ENCODE peak calls at places on chromosomes 13 and 19, in six cellular contexts. Z, B, N, E, G and V are unnamed samples.
A peak's percentile ranks its signal among the peaks of the same experiment; 100 is the strongest.

GRCh38 chr19:52190679-52191293 is 934 bp downstream of the PPP2R1A start:
- DNase-seq in N (peak; percentile 21), Z (peak; percentile 71), E (peak; percentile 27), G (peak; percentile 58), B (peak; percentile 11), V (no peak)

GRCh38 chr13:104385409-104385808 is 1319.2 kb upstream of the SLC10A2 start:
- DNase-seq in B (no peak), G (peak; percentile 68), N (no peak), Z (no peak), E (no peak), V (no peak)

GRCh38 chr19:55308281-55308680 is 16.9 kb downstream of the TMEM150B start:
- DNase-seq in Z (no peak), G (no peak), E (no peak), N (no peak), B (peak; percentile 87), V (no peak)

GRCh38 chr13:66689037-66689619 is 541.0 kb downstream of the PCDH9 start:
- DNase-seq in Z (no peak), N (no peak), G (peak; percentile 42), B (no peak), E (no peak), V (no peak)

GRCh38 chr13:109427148-109427547 is 359.2 kb downstream of the IRS2 start:
- DNase-seq in Z (no peak), E (no peak), N (no peak), G (no peak), B (no peak), V (no peak)

GRCh38 chr19:18153555-18154134 is 682 bp downstream of the PIK3R2 start:
- DNase-seq in B (peak; percentile 9), G (no peak), E (no peak), Z (no peak), N (no peak), V (no peak)

GRCh38 chr19:16619456-16619855 is 8.5 kb downstream of the MED26 start:
- DNase-seq in E (no peak), Z (no peak), N (no peak), G (no peak), B (no peak), V (no peak)

GRCh38 chr19:13460045-13460444 is 46.2 kb downstream of the CACNA1A start:
- DNase-seq in E (no peak), Z (no peak), N (no peak), G (no peak), B (no peak), V (no peak)

GRCh38 chr19:18340990-18341868 is 831 bp downstream of the PGPEP1 start:
- DNase-seq in E (no peak), B (peak; percentile 66), G (peak; percentile 43), Z (peak; percentile 82), N (peak; percentile 48), V (peak; percentile 57)

GRCh38 chr13:24985102-24985501 is 110.8 kb upstream of the PABPC3 start:
- DNase-seq in B (no peak), N (no peak), G (no peak), Z (no peak), E (no peak), V (no peak)

GRCh38 chr19:29467824-29468401 is 57.9 kb upstream of the VSTM2B start:
- DNase-seq in G (peak; percentile 11), E (peak; percentile 9), N (no peak), B (peak; percentile 43), Z (no peak), V (no peak)

GRCh38 chr13:109389892-109390345 is 396.5 kb downstream of the IRS2 start:
- DNase-seq in N (no peak), B (no peak), E (no peak), G (peak; percentile 66), Z (no peak), V (no peak)

GRCh38 chr19:41641879-41642485 is 15.1 kb upstream of the CEACAM4 start:
- DNase-seq in B (peak; percentile 73), E (peak; percentile 9), G (peak; percentile 65), Z (no peak), N (no peak), V (no peak)

GRCh38 chr13:100291626-100292025 is 202.7 kb downstream of the PCCA start:
- DNase-seq in Z (no peak), E (no peak), N (no peak), G (no peak), B (no peak), V (no peak)

GRCh38 chr19:13226983-13227382 is 76.8 kb downstream of the IER2 start:
- DNase-seq in B (no peak), E (no peak), Z (no peak), G (no peak), N (no peak), V (no peak)

GRCh38 chr19:1289395-1290244 is 3.9 kb downstream of the EFNA2 start:
- DNase-seq in E (no peak), B (no peak), N (no peak), Z (no peak), G (no peak), V (no peak)

GRCh38 chr19:1291761-1292418 is 6.2 kb downstream of the EFNA2 start:
- DNase-seq in N (no peak), Z (no peak), B (no peak), E (no peak), G (no peak), V (no peak)

GRCh38 chr19:1292419-1293151 is 6.9 kb downstream of the EFNA2 start:
- DNase-seq in G (no peak), E (no peak), B (no peak), N (no peak), Z (no peak), V (no peak)

GRCh38 chr19:1290245-1290698 is 4.6 kb downstream of the EFNA2 start:
- DNase-seq in E (no peak), N (no peak), B (no peak), G (no peak), Z (no peak), V (no peak)

GRCh38 chr19:1290699-1291651 is 5.3 kb downstream of the EFNA2 start:
- DNase-seq in E (no peak), Z (no peak), N (no peak), B (no peak), G (no peak), V (no peak)
- H3K4me1 ChIP-seq in E (peaks cover 12% of the 10 kb centered on the region), Z (no peaks in the 10 kb centered on the region), N (peaks cover 12% of the 10 kb centered on the region), B (no peaks in the 10 kb centered on the region), G (no peaks in the 10 kb centered on the region), V (no peaks in the 10 kb centered on the region)

GRCh38 chr13:20826301-20826700 is 52.5 kb upstream of the EEF1AKMT1 start:
- DNase-seq in G (no peak), E (no peak), Z (no peak), B (no peak), N (no peak), V (no peak)
- H3K27ac ChIP-seq in G (peak overlapping the region; percentile 63), E (no peak overlapping the region), Z (no peak overlapping the region), B (no peak overlapping the region), N (no peak overlapping the region), V (no peak overlapping the region)

GRCh38 chr13:29921542-29921941 is 71.1 kb upstream of the UBL3 start:
- DNase-seq in N (no peak), G (no peak), Z (no peak), E (no peak), B (no peak), V (no peak)
- H3K4me1 ChIP-seq in N (no peaks in the 10 kb centered on the region), G (peaks cover 4% of the 10 kb centered on the region), Z (no peaks in the 10 kb centered on the region), E (peaks cover 20% of the 10 kb centered on the region), B (no peaks in the 10 kb centered on the region), V (peaks cover 4% of the 10 kb centered on the region)

DNA sequence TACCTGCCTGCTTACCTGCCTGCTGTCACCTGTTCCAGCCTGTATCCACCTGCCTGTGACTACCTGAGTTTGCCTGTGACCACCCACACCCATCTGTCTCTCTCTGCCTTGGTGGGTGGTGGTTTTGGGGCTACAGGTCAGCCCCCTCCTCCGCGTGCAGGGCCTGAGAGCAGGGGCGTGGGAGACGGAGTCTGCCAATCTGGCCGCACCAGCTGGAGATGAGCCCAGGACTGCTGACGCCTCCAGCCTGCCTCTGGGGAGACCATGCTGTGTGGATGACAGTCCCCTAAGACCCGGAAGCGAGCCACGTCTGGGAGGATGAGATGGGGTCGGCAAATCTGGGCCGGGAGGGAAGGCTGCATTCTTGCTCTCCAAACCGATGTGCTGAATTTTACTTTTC is 15.9 kb upstream of the KCTD15 start:
- DNase-seq in B (no peak), G (peak; percentile 10), N (no peak), Z (no peak), E (no peak), V (no peak)
- H3K27ac ChIP-seq in B (no peak overlapping the region), G (no peak overlapping the region), N (no peak overlapping the region), Z (no peak overlapping the region), E (no peak overlapping the region), V (no peak overlapping the region)

GRCh38 chr19:5762608-5763217 is 21.8 kb downstream of the PRR22 start:
- DNase-seq in E (no peak), N (no peak), G (no peak), B (no peak), Z (no peak), V (no peak)
- H3K4me1 ChIP-seq in E (no peaks in the 10 kb centered on the region), N (no peaks in the 10 kb centered on the region), G (no peaks in the 10 kb centered on the region), B (no peaks in the 10 kb centered on the region), Z (no peaks in the 10 kb centered on the region), V (no peaks in the 10 kb centered on the region)

DNA sequence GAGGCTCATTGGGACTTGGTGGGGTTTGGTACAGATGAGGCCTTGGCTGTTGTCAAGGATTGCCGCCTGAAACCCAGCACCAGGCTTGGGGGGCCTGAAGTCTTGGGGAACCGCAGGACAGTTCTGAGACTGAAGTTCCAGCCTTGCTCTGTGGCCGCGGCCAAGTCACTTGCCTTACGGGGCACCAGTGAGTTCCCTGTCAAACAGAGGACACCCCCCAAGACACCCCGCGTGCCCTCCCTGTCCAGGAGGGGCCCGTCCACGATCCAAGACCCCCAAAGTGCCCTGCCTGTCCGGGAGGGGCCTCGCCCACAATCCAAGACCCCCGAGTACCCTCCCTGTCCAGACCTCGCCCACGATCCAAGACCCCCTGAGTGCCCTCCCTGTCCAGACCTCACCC is 2.5 kb downstream of the CDC34 start:
- DNase-seq in Z (no peak), E (no peak), B (no peak), N (no peak), G (no peak), V (no peak)
- H3K27ac ChIP-seq in Z (peak overlapping the region; percentile 97), E (no peak overlapping the region), B (no peak overlapping the region), N (peak overlapping the region; percentile 93), G (no peak overlapping the region), V (peak overlapping the region; percentile 99)

DNA sequence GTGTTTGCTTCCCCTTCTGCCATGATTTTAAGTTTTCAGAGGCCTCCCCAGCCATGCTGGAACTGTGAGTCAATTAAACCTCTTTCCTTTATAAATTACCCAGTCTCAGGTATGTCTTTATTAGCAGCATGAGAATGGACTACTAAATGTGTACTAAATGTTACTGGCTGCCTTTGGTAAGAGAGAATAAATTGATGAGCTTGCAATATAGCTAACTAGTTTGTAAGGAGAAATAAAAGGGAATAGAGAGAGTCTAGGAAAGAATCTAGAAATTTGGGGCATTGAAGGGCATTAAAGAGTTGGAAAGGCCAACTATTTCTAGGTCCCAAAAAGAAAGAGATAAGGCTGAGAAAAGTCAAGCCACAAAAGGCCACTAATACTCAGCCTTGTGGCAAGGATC is 5.5 kb upstream of the SOHLH2 start:
- DNase-seq in B (no peak), N (no peak), Z (no peak), G (no peak), E (no peak), V (no peak)
- H3K4me1 ChIP-seq in B (peaks cover 39% of the 10 kb centered on the region), N (no peaks in the 10 kb centered on the region), Z (no peaks in the 10 kb centered on the region), G (no peaks in the 10 kb centered on the region), E (no peaks in the 10 kb centered on the region), V (no peaks in the 10 kb centered on the region)